ENCODE peak calls at places on chromosomes 7 and 10, in four cellular contexts. U, Q, P and C are unnamed samples.

GRCh38 chr7:78510580-78511188 is 712.1 kb downstream of the PHTF2 start:
- DNase-seq in U (no peak), Q (no peak), P (peak; percentile 23), C (peak; percentile 57)

GRCh38 chr10:30233186-30233958 is 115.7 kb downstream of the MTPAP start:
- DNase-seq in U (no peak), Q (no peak), P (no peak), C (no peak)

GRCh38 chr10:86899670-86900276 is 57.6 kb downstream of the MMRN2 start:
- DNase-seq in U (no peak), Q (no peak), P (peak; percentile 60), C (peak; percentile 22)

GRCh38 chr7:99762680-99763327 is 21.2 kb downstream of the CYP3A4 start:
- DNase-seq in U (no peak), Q (no peak), P (no peak), C (no peak)

GRCh38 chr7:94022550-94022949 is 18.4 kb upstream of the BET1 start:
- DNase-seq in U (no peak), Q (no peak), P (no peak), C (no peak)

GRCh38 chr10:96691761-96692160 is 28.6 kb downstream of the PIK3AP1 start:
- DNase-seq in U (no peak), Q (no peak), P (no peak), C (no peak)

GRCh38 chr7:131108212-131108980 is 219.3 kb upstream of the MKLN1 start:
- DNase-seq in U (no peak), Q (no peak), P (no peak), C (no peak)

GRCh38 chr10:69481280-69481679 is 30.0 kb downstream of the TSPAN15 start:
- DNase-seq in U (no peak), Q (no peak), P (no peak), C (no peak)

GRCh38 chr10:78383378-78383777 is 349.7 kb downstream of the RPS24 start:
- DNase-seq in U (no peak), Q (no peak), P (no peak), C (no peak)

GRCh38 chr7:24052572-24053223 is 231.3 kb upstream of the NPY start:
- DNase-seq in U (no peak), Q (no peak), P (no peak), C (no peak)

GRCh38 chr10:100186813-100187212 is 984 bp upstream of the ERLIN1 start:
- DNase-seq in U (no peak), Q (no peak), P (no peak), C (no peak)

GRCh38 chr7:135253851-135254815 is 20.5 kb downstream of the STRA8 start:
- DNase-seq in U (no peak), Q (no peak), P (peak; percentile 50), C (no peak)

GRCh38 chr7:157401567-157402387 is 65.0 kb downstream of the DNAJB6 start:
- DNase-seq in U (no peak), Q (no peak), P (no peak), C (no peak)

GRCh38 chr7:155182406-155182970 is 112.4 kb downstream of the HTR5A start:
- DNase-seq in U (no peak), Q (no peak), P (no peak), C (no peak)

GRCh38 chr7:156612930-156613329 is 27.6 kb upstream of the RNF32 start:
- DNase-seq in U (peak; percentile 55), Q (no peak), P (no peak), C (no peak)

GRCh38 chr10:118045842-118046490 is 775 bp downstream of the RAB11FIP2 start:
- DNase-seq in U (peak; percentile 4), Q (peak; percentile 75), P (peak; percentile 15), C (peak; percentile 2)

GRCh38 chr10:2964632-2965296 is 102.6 kb upstream of the PFKP start:
- DNase-seq in U (no peak), Q (no peak), P (no peak), C (peak; percentile 9)

GRCh38 chr10:60573342-60573741 is 183.7 kb upstream of the ANK3 start:
- DNase-seq in U (no peak), Q (no peak), P (no peak), C (no peak)

GRCh38 chr7:101747758-101748345 is 69.6 kb upstream of the CUX1 start:
- DNase-seq in U (no peak), Q (no peak), P (no peak), C (no peak)

GRCh38 chr10:119997429-119997828 is 104.9 kb downstream of the SEC23IP start:
- DNase-seq in U (no peak), Q (no peak), P (no peak), C (no peak)

GRCh38 chr7:5777932-5778331 is 3.5 kb downstream of the RNF216 start:
- DNase-seq in U (peak; percentile 15), Q (no peak), P (no peak), C (no peak)

GRCh38 chr7:159103382-159104187 is 41.1 kb downstream of the VIPR2 start:
- DNase-seq in U (no peak), Q (no peak), P (no peak), C (no peak)

GRCh38 chr7:88919484-88920131 is 124.1 kb upstream of the TEX47 start:
- DNase-seq in U (no peak), Q (no peak), P (no peak), C (no peak)

GRCh38 chr7:74455933-74456332 is 2.2 kb downstream of the GTF2IRD1 start:
- DNase-seq in U (no peak), Q (no peak), P (no peak), C (no peak)

GRCh38 chr7:19747740-19748339 is 25.6 kb downstream of the TMEM196 start:
- DNase-seq in U (no peak), Q (no peak), P (peak; percentile 32), C (peak; percentile 58)

GRCh38 chr10:24891823-24892222 is 60.6 kb downstream of the PRTFDC1 start:
- DNase-seq in U (no peak), Q (no peak), P (no peak), C (no peak)

GRCh38 chr7:13060173-13060572 is 372.7 kb downstream of the ARL4A start:
- DNase-seq in U (no peak), Q (no peak), P (no peak), C (no peak)

GRCh38 chr7:109696723-109697122 is 1127.0 kb downstream of the DNAJB9 start:
- DNase-seq in U (no peak), Q (no peak), P (no peak), C (no peak)

GRCh38 chr7:80774843-80775242 is 136.4 kb downstream of the CD36 start:
- DNase-seq in U (no peak), Q (no peak), P (no peak), C (no peak)

GRCh38 chr10:9188022-9188810 is 1133.7 kb downstream of the GATA3 start:
- DNase-seq in U (no peak), Q (no peak), P (no peak), C (no peak)

GRCh38 chr10:71868192-71868697 is 17.2 kb upstream of the PSAP start:
- DNase-seq in U (no peak), Q (no peak), P (peak; percentile 44), C (no peak)

GRCh38 chr7:94394399-94395140 is at the start of gene COL1A2:
- DNase-seq in U (no peak), Q (peak; percentile 79), P (no peak), C (no peak)

GRCh38 chr10:32371101-32371500 is 24.1 kb upstream of the EPC1 start:
- DNase-seq in U (no peak), Q (no peak), P (no peak), C (no peak)

GRCh38 chr10:32374605-32375004 is 27.6 kb upstream of the EPC1 start:
- DNase-seq in U (no peak), Q (no peak), P (no peak), C (no peak)

GRCh38 chr10:32373496-32373895 is 26.5 kb upstream of the EPC1 start:
- DNase-seq in U (no peak), Q (no peak), P (no peak), C (no peak)

GRCh38 chr10:32372000-32372875 is 25.3 kb upstream of the EPC1 start:
- DNase-seq in U (no peak), Q (no peak), P (no peak), C (no peak)

GRCh38 chr10:32373031-32373430 is 26.1 kb upstream of the EPC1 start:
- DNase-seq in U (no peak), Q (no peak), P (no peak), C (no peak)
- H3K4me3 ChIP-seq in U (no peak overlapping the region), Q (no peak overlapping the region), P (no peak overlapping the region), C (no peak overlapping the region)

DNA sequence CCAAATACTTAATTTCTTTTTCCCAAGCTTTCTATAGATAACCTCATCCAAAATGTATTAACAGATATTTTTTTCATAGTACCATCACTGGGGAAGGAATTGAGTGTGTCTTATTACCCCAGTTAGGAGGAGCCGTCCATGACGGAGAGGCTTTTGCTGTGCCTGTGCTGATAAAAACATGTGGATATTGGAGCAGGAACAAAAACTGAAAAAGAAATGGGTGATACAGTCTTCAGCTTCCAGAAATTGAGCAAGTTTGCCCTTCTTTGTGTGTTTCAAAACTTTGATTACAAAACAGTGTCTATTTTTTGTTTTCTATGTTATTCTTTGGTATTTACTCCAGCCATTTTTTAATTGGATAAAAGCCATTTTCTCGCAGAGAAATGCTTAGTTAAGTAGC is 747.6 kb upstream of the CELF2 start:
- DNase-seq in U (no peak), Q (no peak), P (no peak), C (no peak)
- TF ChIP-seq SUZ12 in U (no peak), Q (no peak), P (no peak), C (no peak)

DNA sequence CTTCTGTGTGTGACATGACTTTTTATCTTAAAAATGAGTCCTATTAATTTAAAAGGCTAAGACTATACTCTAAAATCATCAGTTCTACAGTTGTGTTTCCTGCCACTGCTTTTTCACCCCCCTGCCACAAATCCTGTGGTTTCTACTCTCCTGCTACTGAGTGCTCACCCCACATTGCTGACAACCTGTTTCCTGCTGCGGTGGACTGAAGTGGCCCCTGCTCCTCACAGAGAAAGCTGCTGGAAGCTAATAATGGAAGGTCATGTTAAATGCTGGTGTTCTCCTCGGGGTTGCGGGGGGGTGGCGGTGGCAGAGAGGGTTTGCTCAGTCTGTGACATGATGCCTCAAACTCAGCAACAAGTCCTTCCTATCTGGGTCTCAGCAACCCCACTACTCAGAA is 113.2 kb upstream of the INHBA start:
- DNase-seq in U (peak; percentile 51), Q (no peak), P (no peak), C (no peak)
- H3K4me3 ChIP-seq in U (no peak overlapping the region), Q (no peak overlapping the region), P (no peak overlapping the region), C (no peak overlapping the region)

DNA sequence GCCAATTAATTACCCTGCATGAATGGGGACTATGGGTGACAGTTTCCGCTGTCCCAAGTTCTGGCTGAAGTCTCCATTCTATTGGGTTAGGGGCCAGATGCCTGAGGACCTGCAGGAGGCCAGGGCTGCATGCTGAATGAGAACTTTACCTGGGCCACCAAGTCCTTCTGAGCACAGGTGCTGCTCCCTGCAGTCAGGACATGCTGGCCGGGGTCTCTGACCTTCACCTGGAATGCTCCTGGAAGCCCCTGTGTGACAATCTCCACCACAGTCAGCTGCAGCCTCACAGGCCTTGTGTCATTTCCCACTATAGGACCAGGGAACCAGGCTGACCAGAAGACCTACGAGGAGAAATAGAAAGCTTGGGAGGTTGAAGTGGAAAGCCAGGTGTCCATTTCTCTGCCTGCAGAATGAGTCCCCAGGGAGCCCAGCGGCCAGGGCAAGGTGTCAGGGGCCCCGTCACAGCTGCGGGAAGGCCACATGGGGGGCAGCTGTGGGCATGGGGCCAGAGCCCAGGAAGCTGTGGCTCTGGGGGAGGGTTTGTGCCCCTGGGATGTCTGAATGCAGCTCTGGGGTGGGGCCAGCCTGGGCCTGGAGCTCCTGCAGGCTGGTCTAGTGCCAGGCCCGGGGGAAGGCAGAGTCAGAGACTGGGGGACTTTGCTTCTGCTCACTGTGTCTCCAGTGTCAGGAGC is 5.6 kb upstream of the GIMAP8 start:
- DNase-seq in U (no peak), Q (no peak), P (no peak), C (no peak)
- TF ChIP-seq SUZ12 in U (no peak), Q (no peak), P (no peak), C (no peak)